ENCODE peak calls at places on chromosome 10, in six cellular contexts. One of them, this sample, is unnamed.

GRCh38 chr10:87818505-87819273 is 663 bp upstream of the ATAD1 start:
- DNase-seq in fibroblast of pulmonary artery: peak; percentile 31
- DNase-seq in cardiac fibroblast: peak; percentile 45
- DNase-seq in HFF-Myc: no peak
- DNase-seq in fibroblast of lung: peak; percentile 8
- DNase-seq in HepG2: no peak
- DNase-seq in this sample: no peak

GRCh38 chr10:81414038-81414437 is 461.0 kb upstream of the NRG3 start:
- DNase-seq in HepG2: no peak
- DNase-seq in fibroblast of pulmonary artery: no peak
- DNase-seq in HFF-Myc: no peak
- DNase-seq in fibroblast of lung: no peak
- DNase-seq in cardiac fibroblast: peak; percentile 2
- DNase-seq in this sample: peak; percentile 6

GRCh38 chr10:17238445-17239275 is 10.6 kb downstream of the VIM start:
- DNase-seq in fibroblast of lung: peak; percentile 67
- DNase-seq in HFF-Myc: no peak
- DNase-seq in HepG2: no peak
- DNase-seq in fibroblast of pulmonary artery: peak; percentile 85
- DNase-seq in cardiac fibroblast: peak; percentile 91
- DNase-seq in this sample: no peak

GRCh38 chr10:103241262-103242011 is 4.2 kb upstream of the RPEL1 start:
- DNase-seq in cardiac fibroblast: peak; percentile 47
- DNase-seq in fibroblast of pulmonary artery: peak; percentile 39
- DNase-seq in fibroblast of lung: peak; percentile 25
- DNase-seq in HFF-Myc: no peak
- DNase-seq in HepG2: peak; percentile 50
- DNase-seq in this sample: peak; percentile 37

GRCh38 chr10:88990528-88991160 is at the start of gene FAS:
- DNase-seq in HepG2: peak; percentile 27
- DNase-seq in fibroblast of pulmonary artery: peak; percentile 78
- DNase-seq in fibroblast of lung: peak; percentile 73
- DNase-seq in cardiac fibroblast: peak; percentile 88
- DNase-seq in HFF-Myc: no peak
- DNase-seq in this sample: no peak

GRCh38 chr10:101322266-101323151 is 31.5 kb upstream of the BTRC start:
- DNase-seq in HFF-Myc: no peak
- DNase-seq in cardiac fibroblast: no peak
- DNase-seq in fibroblast of pulmonary artery: no peak
- DNase-seq in fibroblast of lung: no peak
- DNase-seq in HepG2: no peak
- DNase-seq in this sample: no peak

GRCh38 chr10:75187961-75188426 is 22.6 kb upstream of the VDAC2 start:
- DNase-seq in HFF-Myc: peak; percentile 40
- DNase-seq in fibroblast of pulmonary artery: peak; percentile 79
- DNase-seq in cardiac fibroblast: peak; percentile 81
- DNase-seq in fibroblast of lung: peak; percentile 79
- DNase-seq in HepG2: peak; percentile 69
- DNase-seq in this sample: peak; percentile 20

GRCh38 chr10:80444646-80445319 is 9.3 kb upstream of the TSPAN14 start:
- DNase-seq in cardiac fibroblast: peak; percentile 87
- DNase-seq in fibroblast of pulmonary artery: peak; percentile 85
- DNase-seq in HepG2: peak; percentile 58
- DNase-seq in HFF-Myc: peak; percentile 72
- DNase-seq in fibroblast of lung: peak; percentile 87
- DNase-seq in this sample: no peak

GRCh38 chr10:61786728-61787127 is 114.8 kb upstream of the ARID5B start:
- DNase-seq in HFF-Myc: peak; percentile 26
- DNase-seq in HepG2: no peak
- DNase-seq in cardiac fibroblast: peak; percentile 83
- DNase-seq in fibroblast of lung: peak; percentile 86
- DNase-seq in fibroblast of pulmonary artery: peak; percentile 73
- DNase-seq in this sample: no peak

GRCh38 chr10:4174197-4174596 is 389.2 kb upstream of the KLF6 start:
- DNase-seq in fibroblast of lung: no peak
- DNase-seq in cardiac fibroblast: peak; percentile 8
- DNase-seq in HepG2: peak; percentile 7
- DNase-seq in HFF-Myc: peak; percentile 14
- DNase-seq in fibroblast of pulmonary artery: no peak
- DNase-seq in this sample: no peak

GRCh38 chr10:95841711-95842498 is 65.9 kb upstream of the CC2D2B start:
- DNase-seq in HepG2: peak; percentile 57
- DNase-seq in fibroblast of lung: peak; percentile 76
- DNase-seq in cardiac fibroblast: peak; percentile 86
- DNase-seq in HFF-Myc: peak; percentile 46
- DNase-seq in fibroblast of pulmonary artery: peak; percentile 87
- DNase-seq in this sample: peak; percentile 5

GRCh38 chr10:96626795-96627194 is 40.0 kb upstream of the TM9SF3 start:
- DNase-seq in cardiac fibroblast: no peak
- DNase-seq in HepG2: no peak
- DNase-seq in fibroblast of lung: no peak
- DNase-seq in HFF-Myc: no peak
- DNase-seq in fibroblast of pulmonary artery: no peak
- DNase-seq in this sample: no peak

GRCh38 chr10:86289577-86289868 is 77.1 kb downstream of the GRID1 start:
- DNase-seq in HepG2: no peak
- DNase-seq in HFF-Myc: no peak
- DNase-seq in cardiac fibroblast: no peak
- DNase-seq in fibroblast of pulmonary artery: no peak
- DNase-seq in fibroblast of lung: no peak
- DNase-seq in this sample: no peak

GRCh38 chr10:133230023-133230319 is at the start of gene UTF1:
- DNase-seq in cardiac fibroblast: no peak
- DNase-seq in HepG2: no peak
- DNase-seq in fibroblast of pulmonary artery: no peak
- DNase-seq in HFF-Myc: no peak
- DNase-seq in fibroblast of lung: no peak
- DNase-seq in this sample: no peak

GRCh38 chr10:22623624-22624263 is 90.6 kb downstream of the PIP4K2A start:
- DNase-seq in HepG2: peak; percentile 27
- DNase-seq in fibroblast of pulmonary artery: no peak
- DNase-seq in fibroblast of lung: peak; percentile 19
- DNase-seq in HFF-Myc: no peak
- DNase-seq in cardiac fibroblast: no peak
- DNase-seq in this sample: no peak

GRCh38 chr10:6136215-6137201 is 47.7 kb downstream of the RBM17 start:
- DNase-seq in cardiac fibroblast: peak; percentile 82
- DNase-seq in HFF-Myc: peak; percentile 63
- DNase-seq in fibroblast of lung: peak; percentile 56
- DNase-seq in fibroblast of pulmonary artery: peak; percentile 58
- DNase-seq in HepG2: no peak
- DNase-seq in this sample: no peak
- TF ChIP-seq CTCF in cardiac fibroblast: no peak
- TF ChIP-seq CTCF in HFF-Myc: peak; percentile 21
- TF ChIP-seq CTCF in fibroblast of lung: peak; percentile 7
- TF ChIP-seq CTCF in fibroblast of pulmonary artery: peak; percentile 10
- TF ChIP-seq CTCF in HepG2: no peak
- TF ChIP-seq CTCF in this sample: no peak

DNA sequence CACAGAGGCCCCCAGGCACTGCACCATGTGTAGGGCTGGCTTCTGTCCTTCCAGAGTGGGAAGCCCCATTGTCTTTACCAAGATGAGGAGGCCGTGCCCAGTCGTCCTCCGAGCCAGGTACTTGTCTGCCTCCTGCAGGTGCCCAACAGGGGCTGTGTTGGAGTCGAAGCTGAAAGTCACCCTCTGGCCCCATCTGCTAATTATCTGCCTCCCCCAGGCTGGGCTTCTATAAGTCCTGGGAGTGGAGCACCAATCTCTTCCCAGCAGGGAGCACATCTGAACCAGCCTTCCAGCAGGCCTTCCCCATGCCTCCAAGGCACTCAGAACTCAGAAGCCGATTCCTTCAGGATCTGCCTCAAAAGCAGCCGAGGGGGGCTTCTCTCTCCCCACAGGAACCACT is 11.6 kb upstream of the CHST15 start:
- DNase-seq in fibroblast of lung: no peak
- DNase-seq in HFF-Myc: no peak
- DNase-seq in HepG2: no peak
- DNase-seq in fibroblast of pulmonary artery: no peak
- DNase-seq in cardiac fibroblast: no peak
- DNase-seq in this sample: no peak
- H3K4me3 ChIP-seq in fibroblast of lung: no peak overlapping the region
- H3K4me3 ChIP-seq in HFF-Myc: no peak overlapping the region
- H3K4me3 ChIP-seq in HepG2: no peak overlapping the region
- H3K4me3 ChIP-seq in fibroblast of pulmonary artery: no peak overlapping the region
- H3K4me3 ChIP-seq in cardiac fibroblast: no peak overlapping the region
- H3K4me3 ChIP-seq in this sample: no peak overlapping the region

GRCh38 chr10:104650072-104650471 is 9.0 kb downstream of the SORCS3 start:
- DNase-seq in fibroblast of lung: no peak
- DNase-seq in HepG2: no peak
- DNase-seq in HFF-Myc: no peak
- DNase-seq in fibroblast of pulmonary artery: no peak
- DNase-seq in cardiac fibroblast: no peak
- DNase-seq in this sample: no peak
- TF ChIP-seq CTCF in fibroblast of lung: no peak
- TF ChIP-seq CTCF in HepG2: no peak
- TF ChIP-seq CTCF in HFF-Myc: no peak
- TF ChIP-seq CTCF in fibroblast of pulmonary artery: no peak
- TF ChIP-seq CTCF in cardiac fibroblast: no peak
- TF ChIP-seq CTCF in this sample: peak; percentile 62

GRCh38 chr10:13971586-13972475 is 358.9 kb downstream of the FRMD4A start:
- DNase-seq in fibroblast of pulmonary artery: peak; percentile 61
- DNase-seq in fibroblast of lung: peak; percentile 77
- DNase-seq in HepG2: no peak
- DNase-seq in cardiac fibroblast: no peak
- DNase-seq in HFF-Myc: no peak
- DNase-seq in this sample: no peak
- H3K4me3 ChIP-seq in fibroblast of pulmonary artery: no peak overlapping the region
- H3K4me3 ChIP-seq in fibroblast of lung: no peak overlapping the region
- H3K4me3 ChIP-seq in HepG2: no peak overlapping the region
- H3K4me3 ChIP-seq in cardiac fibroblast: no peak overlapping the region
- H3K4me3 ChIP-seq in HFF-Myc: no peak overlapping the region
- H3K4me3 ChIP-seq in this sample: peak overlapping the region; percentile 49

This sample was measured in retinal pigment epithelial cell.